ENCODE peak calls at places on chromosomes 11 and 22, in five cellular contexts. B is foreskin fibroblast, F is nephron progenitor cell, S is astrocyte of the spinal cord, T is tibial artery. Q is an unnamed sample.

GRCh38 chr11:8016396-8016949 is 29.3 kb downstream of the EIF3F start:
- DNase-seq in B (no peak), F (no peak), S (no peak), T (no peak), Q (no peak)

GRCh38 chr11:107508201-107508857 is 50.7 kb upstream of the CWF19L2 start:
- DNase-seq in B (no peak), F (no peak), S (no peak), T (no peak), Q (no peak)

GRCh38 chr11:114399490-114399889 is 821 bp downstream of the C11orf71 start:
- DNase-seq in B (no peak), F (no peak), S (no peak), T (no peak), Q (no peak)

GRCh38 chr11:10044618-10045017 is 249.4 kb downstream of the SBF2 start:
- DNase-seq in B (peak; percentile 14), F (no peak), S (no peak), T (no peak), Q (no peak)

GRCh38 chr11:122007611-122008071 is 108.4 kb downstream of the BLID start:
- DNase-seq in B (peak; percentile 29), F (no peak), S (peak; percentile 54), T (peak; percentile 69), Q (no peak)

GRCh38 chr11:126703661-126704060 is 296.9 kb downstream of the KIRREL3 start:
- DNase-seq in B (no peak), F (peak; percentile 18), S (no peak), T (no peak), Q (no peak)

GRCh38 chr22:42651134-42651533 is 1.9 kb upstream of the CYB5R3 start:
- DNase-seq in B (peak; percentile 51), F (no peak), S (peak; percentile 18), T (no peak), Q (peak; percentile 49)

GRCh38 chr22:31626427-31627150 is 35.4 kb downstream of the PISD start:
- DNase-seq in B (peak; percentile 27), F (no peak), S (no peak), T (no peak), Q (no peak)

GRCh38 chr11:113540416-113541330 is 65.5 kb upstream of the DRD2 start:
- DNase-seq in B (no peak), F (no peak), S (no peak), T (no peak), Q (no peak)

GRCh38 chr11:17171342-17171741 is 36.4 kb downstream of the PIK3C2A start:
- DNase-seq in B (peak; percentile 30), F (no peak), S (peak; percentile 22), T (no peak), Q (peak; percentile 13)

GRCh38 chr11:104164028-104164520 is at the start of gene PDGFD:
- DNase-seq in B (peak; percentile 74), F (peak; percentile 85), S (peak; percentile 59), T (peak; percentile 71), Q (peak; percentile 10)

GRCh38 chr11:47154738-47155570 is 21.7 kb downstream of the ARFGAP2 start:
- DNase-seq in B (no peak), F (no peak), S (no peak), T (no peak), Q (no peak)

GRCh38 chr22:20724676-20725454 is 49.0 kb upstream of the SERPIND1 start:
- DNase-seq in B (no peak), F (no peak), S (no peak), T (no peak), Q (no peak)

GRCh38 chr11:10908215-10908990 is 50.5 kb upstream of the ZBED5 start:
- DNase-seq in B (peak; percentile 91), F (no peak), S (peak; percentile 93), T (no peak), Q (peak; percentile 90)

GRCh38 chr11:35335226-35335625 is 84.1 kb downstream of the SLC1A2 start:
- DNase-seq in B (peak; percentile 83), F (no peak), S (no peak), T (no peak), Q (no peak)

GRCh38 chr11:66443602-66444001 is 5.0 kb upstream of the MRPL11 start:
- DNase-seq in B (peak; percentile 93), F (no peak), S (peak; percentile 59), T (no peak), Q (peak; percentile 96)

GRCh38 chr11:107018902-107019493 is 722 bp upstream of the GUCY1A2 start:
- DNase-seq in B (peak; percentile 85), F (peak; percentile 82), S (peak; percentile 84), T (peak; percentile 66), Q (peak; percentile 21)

GRCh38 chr11:117610901-117611300 is 186.1 kb downstream of the DSCAML1 start:
- DNase-seq in B (no peak), F (no peak), S (peak; percentile 8), T (no peak), Q (no peak)

GRCh38 chr11:96098511-96099241 is 174.8 kb upstream of the MTMR2 start:
- DNase-seq in B (peak; percentile 57), F (no peak), S (peak; percentile 29), T (no peak), Q (peak; percentile 35)

GRCh38 chr11:85787809-85788805 is 22.8 kb downstream of the SYTL2 start:
- DNase-seq in B (peak; percentile 50), F (no peak), S (no peak), T (no peak), Q (no peak)

GRCh38 chr22:34334893-34335292 is 414.6 kb upstream of the LARGE1 start:
- DNase-seq in B (no peak), F (no peak), S (no peak), T (no peak), Q (no peak)

GRCh38 chr11:32433249-32434115 is 1.9 kb downstream of the WT1 start:
- DNase-seq in B (no peak), F (peak; percentile 21), S (no peak), T (no peak), Q (no peak)

GRCh38 chr22:17778412-17778976 is 4.2 kb upstream of the BID start:
- DNase-seq in B (no peak), F (no peak), S (no peak), T (no peak), Q (no peak)

GRCh38 chr11:68855205-68855978 is 13.7 kb upstream of the CPT1A start:
- DNase-seq in B (peak; percentile 58), F (peak; percentile 52), S (peak; percentile 38), T (peak; percentile 79), Q (peak; percentile 34)

GRCh38 chr11:13329670-13330401 is 52.2 kb downstream of the BMAL1 start:
- DNase-seq in B (peak; percentile 50), F (no peak), S (no peak), T (no peak), Q (no peak)

GRCh38 chr11:1081601-1082311 is 7.1 kb downstream of the MUC2 start:
- DNase-seq in B (no peak), F (no peak), S (no peak), T (peak; percentile 58), Q (no peak)

GRCh38 chr11:96161271-96162089 is 181.5 kb downstream of the MAML2 start:
- DNase-seq in B (peak; percentile 53), F (peak; percentile 26), S (peak; percentile 60), T (no peak), Q (peak; percentile 67)

GRCh38 chr11:36744375-36745168 is 146.5 kb upstream of the RAG2 start:
- DNase-seq in B (peak; percentile 68), F (peak; percentile 82), S (peak; percentile 60), T (peak; percentile 84), Q (peak; percentile 35)

GRCh38 chr11:32447252-32447651 is 11.9 kb upstream of the WT1 start:
- DNase-seq in B (no peak), F (no peak), S (no peak), T (no peak), Q (no peak)

GRCh38 chr11:32713496-32713895 is 81.0 kb downstream of the CCDC73 start:
- DNase-seq in B (peak; percentile 33), F (no peak), S (peak; percentile 9), T (no peak), Q (no peak)

GRCh38 chr11:10792385-10793068 is 16.2 kb downstream of the EIF4G2 start:
- DNase-seq in B (peak; percentile 91), F (peak; percentile 97), S (peak; percentile 64), T (peak; percentile 90), Q (peak; percentile 71)

GRCh38 chr11:119756169-119756568 is 27.2 kb upstream of the NECTIN1 start:
- DNase-seq in B (no peak), F (no peak), S (no peak), T (no peak), Q (no peak)

GRCh38 chr11:86196924-86197323 is 47.6 kb upstream of the EED start:
- DNase-seq in B (no peak), F (no peak), S (no peak), T (no peak), Q (no peak)

GRCh38 chr11:27820249-27820648 is 120.0 kb upstream of the BDNF start:
- DNase-seq in B (peak; percentile 3), F (no peak), S (peak; percentile 20), T (no peak), Q (peak; percentile 13)
- TF ChIP-seq CTCF in B (no peak), F (no peak), S (no peak), T (no peak), Q (no peak)

DNA sequence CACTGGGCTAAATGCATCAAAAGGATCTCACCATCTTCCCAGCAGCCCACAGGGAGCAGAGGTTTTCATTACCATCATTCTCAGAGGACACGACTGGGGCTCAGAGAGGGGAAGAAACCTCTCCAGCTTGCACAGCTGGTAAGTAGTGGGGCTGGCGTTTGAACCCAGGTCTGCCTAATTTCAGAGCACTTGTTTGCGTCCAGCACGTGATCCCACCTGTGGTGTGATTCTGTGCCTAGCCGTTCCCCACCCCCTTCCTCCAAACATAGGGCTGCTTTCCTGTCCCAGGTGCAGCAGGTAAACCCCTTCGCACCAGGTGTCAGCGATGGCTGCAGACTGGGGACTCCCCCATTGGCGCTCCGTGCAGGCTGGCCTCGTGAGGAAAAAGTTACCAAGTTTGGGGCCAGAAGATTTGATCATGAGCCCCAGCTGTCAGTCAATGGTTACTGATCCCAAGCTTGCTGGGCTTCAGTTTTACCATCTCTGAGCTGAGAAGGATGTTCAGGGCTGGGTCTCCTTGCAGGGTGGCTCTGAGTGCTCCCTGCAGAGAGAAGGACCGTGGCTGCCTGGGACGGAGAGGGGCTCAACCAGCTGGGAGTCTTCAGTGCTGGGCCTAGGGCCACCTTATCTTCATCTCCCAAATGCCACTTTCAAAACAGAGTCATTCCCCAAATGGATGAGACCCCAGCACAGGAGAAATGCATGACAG is 445.6 kb downstream of the TBC1D22A start:
- DNase-seq in B (no peak), F (no peak), S (no peak), T (peak; percentile 27), Q (no peak)
- TF ChIP-seq CTCF in B (no peak), F (no peak), S (no peak), T (no peak), Q (no peak)

GRCh38 chr11:71252782-71253730 is 679 bp upstream of the SHANK2 start:
- DNase-seq in B (peak; percentile 64), F (peak; percentile 41), S (peak; percentile 55), T (no peak), Q (peak; percentile 28)

GRCh38 chr11:71251159-71251721 is 1.1 kb downstream of the SHANK2 start:
- DNase-seq in B (peak; percentile 31), F (no peak), S (no peak), T (no peak), Q (no peak)

GRCh38 chr11:71250512-71251158 is 1.7 kb downstream of the SHANK2 start:
- DNase-seq in B (no peak), F (no peak), S (no peak), T (no peak), Q (no peak)

GRCh38 chr11:71252434-71252781 is at the start of gene SHANK2:
- DNase-seq in B (no peak), F (peak; percentile 44), S (no peak), T (no peak), Q (no peak)

GRCh38 chr11:71251761-71252433 is 480 bp downstream of the SHANK2 start:
- DNase-seq in B (peak; percentile 30), F (peak; percentile 87), S (no peak), T (no peak), Q (no peak)
- TF ChIP-seq CTCF in B (no peak), F (peak; percentile 47), S (peak; percentile 37), T (no peak), Q (peak; percentile 47)

GRCh38 chr11:98007072-98007471 is 1013.7 kb upstream of the CNTN5 start:
- DNase-seq in B (no peak), F (no peak), S (no peak), T (no peak), Q (no peak)
- TF ChIP-seq CTCF in B (no peak), F (no peak), S (no peak), T (no peak), Q (no peak)